ENCODE peak calls at places on chromosomes 11 and 22, in four cellular contexts. V is K562, M is HepG2, D is GM12878. O is an unnamed sample.

GRCh38 chr11:28657378-28658030 is 549.3 kb downstream of the METTL15 start:
- DNase-seq in V (no peak), M (no peak), D (no peak), O (no peak)

GRCh38 chr22:20553947-20554741 is 46.7 kb downstream of the MED15 start:
- DNase-seq in V (no peak), M (no peak), D (no peak), O (no peak)

GRCh38 chr22:50568626-50569025 is 5.9 kb upstream of the SYCE3 start:
- DNase-seq in V (no peak), M (peak; percentile 83), D (no peak), O (no peak)

GRCh38 chr11:120830092-120830491 is 193.8 kb upstream of the TBCEL start:
- DNase-seq in V (no peak), M (no peak), D (no peak), O (no peak)

GRCh38 chr11:117826360-117826635 is 1.8 kb upstream of the FXYD2 start:
- DNase-seq in V (no peak), M (no peak), D (no peak), O (no peak)

GRCh38 chr11:115741376-115741775 is 237.2 kb upstream of the CADM1 start:
- DNase-seq in V (no peak), M (no peak), D (no peak), O (no peak)

GRCh38 chr22:23606204-23607131 is 25.7 kb downstream of the DRICH1 start:
- DNase-seq in V (no peak), M (no peak), D (no peak), O (no peak)

GRCh38 chr22:45460288-45461109 is 42.2 kb upstream of the FBLN1 start:
- DNase-seq in V (no peak), M (no peak), D (no peak), O (no peak)

GRCh38 chr11:58204042-58204441 is at the start of gene OR1S2:
- DNase-seq in V (no peak), M (no peak), D (no peak), O (no peak)

GRCh38 chr22:49307071-49307830 is 520.4 kb downstream of the BRD1 start:
- DNase-seq in V (no peak), M (no peak), D (no peak), O (no peak)

GRCh38 chr22:49306632-49306975 is 521.1 kb downstream of the BRD1 start:
- DNase-seq in V (no peak), M (no peak), D (no peak), O (no peak)

GRCh38 chr22:49305966-49306631 is 521.6 kb downstream of the BRD1 start:
- DNase-seq in V (no peak), M (no peak), D (no peak), O (no peak)

GRCh38 chr22:49308300-49308699 is 519.4 kb downstream of the BRD1 start:
- DNase-seq in V (no peak), M (no peak), D (no peak), O (no peak)

GRCh38 chr22:49307870-49308269 is 519.8 kb downstream of the BRD1 start:
- DNase-seq in V (no peak), M (no peak), D (no peak), O (no peak)
- TF ChIP-seq BHLHE40 in V (no peak), M (no peak), D (no peak), O (no peak)

GRCh38 chr11:19737575-19737974 is 24.9 kb downstream of the NAV2 start:
- DNase-seq in V (no peak), M (no peak), D (no peak), O (no peak)

GRCh38 chr11:19738124-19738523 is 25.5 kb downstream of the NAV2 start:
- DNase-seq in V (no peak), M (no peak), D (no peak), O (no peak)

GRCh38 chr11:19734171-19734570 is 21.5 kb downstream of the NAV2 start:
- DNase-seq in V (no peak), M (no peak), D (no peak), O (no peak)

GRCh38 chr11:19736831-19737230 is 24.2 kb downstream of the NAV2 start:
- DNase-seq in V (no peak), M (no peak), D (no peak), O (no peak)

DNA sequence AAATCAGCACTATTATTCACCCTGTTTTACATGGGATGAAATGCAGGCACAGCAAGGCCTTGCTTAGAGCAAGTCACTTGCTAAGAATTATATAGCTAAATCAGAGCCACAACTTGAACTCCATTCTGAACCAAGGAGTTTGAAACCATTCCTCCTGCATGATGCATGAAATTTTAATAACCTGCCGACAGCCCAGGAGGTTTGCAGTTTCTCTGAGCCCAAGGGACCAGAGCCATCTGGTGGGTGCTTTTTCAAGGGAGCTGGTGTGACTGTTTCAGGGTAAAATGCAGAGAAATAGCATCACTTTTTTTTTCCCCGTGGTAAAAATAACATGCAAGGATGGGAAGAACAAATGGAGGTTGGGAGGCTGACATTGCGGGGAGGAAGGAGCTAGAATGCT is 22.9 kb downstream of the NAV2 start:
- DNase-seq in V (no peak), M (no peak), D (no peak), O (no peak)
- TF ChIP-seq TARDBP in V (no peak), M (no peak), D (no peak), O (no peak)

DNA sequence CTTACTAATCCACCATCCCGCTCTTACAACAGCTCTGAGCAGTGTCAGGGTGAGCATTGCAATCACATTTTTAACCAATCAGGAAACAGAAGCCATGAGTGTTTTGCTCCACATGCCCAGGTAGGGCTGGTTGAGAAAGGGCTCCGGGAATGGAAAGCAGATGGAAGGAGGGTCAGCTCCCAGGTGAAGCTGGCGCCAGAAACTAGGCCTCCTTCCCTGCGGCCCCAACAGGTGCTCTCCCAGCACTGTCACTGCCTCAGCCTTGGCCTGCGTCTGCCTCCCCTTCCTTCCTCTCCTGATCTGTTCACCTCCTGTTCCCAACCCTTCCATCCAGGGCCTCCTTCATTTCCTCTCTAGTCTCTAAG is 4.6 kb upstream of the VSIG10L2 start:
- DNase-seq in V (no peak), M (no peak), D (no peak), O (no peak)
- TF ChIP-seq BHLHE40 in V (no peak), M (no peak), D (no peak), O (no peak)

DNA sequence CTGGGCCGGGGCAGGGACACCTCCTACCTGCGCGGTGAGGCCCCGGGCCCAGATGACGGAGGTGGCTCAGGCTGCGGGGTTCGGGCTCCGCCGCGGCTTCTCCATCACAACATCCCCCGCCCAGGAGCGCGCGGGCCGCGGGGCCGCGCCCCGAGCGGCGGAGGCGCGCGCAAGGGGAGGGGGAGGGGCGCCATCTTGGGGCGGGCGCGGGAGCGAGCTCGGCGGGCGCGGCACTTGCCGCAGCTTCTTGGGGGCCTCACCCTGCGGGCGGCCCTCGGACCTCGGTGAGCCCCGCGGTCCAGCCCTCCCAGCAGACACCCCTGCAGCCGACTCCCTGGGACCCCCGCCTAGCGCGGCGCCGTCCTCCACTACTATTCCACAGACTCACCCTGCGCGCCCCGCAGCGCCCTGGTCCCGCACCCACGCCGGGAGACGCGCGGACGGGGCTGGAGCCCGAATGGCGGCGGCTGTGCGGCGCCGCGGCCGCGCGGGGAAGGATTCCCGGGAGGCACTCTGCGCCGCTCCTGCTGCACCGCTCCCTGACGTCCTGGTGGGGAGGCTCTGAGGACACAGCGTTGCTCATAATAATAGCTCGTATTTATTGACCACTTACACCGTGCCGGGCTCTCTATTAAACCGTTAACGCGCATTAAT is at the start of gene APBB1:
- DNase-seq in V (peak; percentile 91), M (no peak), D (no peak), O (peak; percentile 86)
- TF ChIP-seq TARDBP in V (peak; percentile 41), M (no peak), D (no peak), O (no peak)

GRCh38 chr11:101011881-101012280 is 117.7 kb downstream of the PGR start:
- DNase-seq in V (no peak), M (no peak), D (no peak), O (no peak)

GRCh38 chr11:101009685-101010055 is 119.9 kb downstream of the PGR start:
- DNase-seq in V (no peak), M (no peak), D (no peak), O (no peak)

GRCh38 chr11:101014600-101015242 is 114.9 kb downstream of the PGR start:
- DNase-seq in V (no peak), M (no peak), D (no peak), O (no peak)

GRCh38 chr11:101010899-101011298 is 118.7 kb downstream of the PGR start:
- DNase-seq in V (no peak), M (no peak), D (no peak), O (no peak)

DNA sequence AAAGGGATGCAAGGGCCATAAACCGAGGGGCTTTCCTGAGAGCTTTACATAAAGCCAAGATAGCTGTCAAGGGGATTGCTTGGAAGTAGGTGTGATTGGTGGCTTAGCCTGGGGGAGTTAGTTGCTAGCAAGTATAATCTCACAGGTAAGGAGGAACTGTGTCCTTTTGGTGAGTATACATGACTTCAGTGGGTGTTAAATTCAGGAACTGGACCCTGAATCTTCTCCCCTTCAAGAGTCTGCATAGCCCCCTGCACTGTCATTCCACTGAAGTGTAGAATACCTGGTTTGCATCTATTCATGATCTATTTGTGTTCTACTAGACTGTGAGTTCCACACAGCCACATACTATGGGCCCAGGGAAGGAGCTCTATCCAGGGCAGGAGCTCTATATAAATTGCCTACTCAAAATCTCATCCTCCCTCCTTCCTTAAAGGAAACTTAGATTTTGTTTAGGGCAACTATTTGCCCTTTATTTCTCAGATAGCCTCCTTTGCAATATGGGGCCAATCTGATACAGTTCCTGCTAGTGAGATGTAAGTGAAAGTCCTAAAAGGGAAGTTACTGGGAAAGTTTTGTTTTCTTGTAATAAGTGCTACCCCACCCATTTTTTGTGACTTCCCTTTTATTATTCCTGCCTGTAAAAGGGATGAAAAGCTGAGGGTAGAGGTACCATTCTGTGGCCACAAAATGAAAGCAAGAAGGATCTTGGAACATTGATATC is 120.5 kb downstream of the PGR start:
- DNase-seq in V (no peak), M (no peak), D (no peak), O (no peak)
- TF ChIP-seq BHLHE40 in V (no peak), M (no peak), D (no peak), O (no peak)

DNA sequence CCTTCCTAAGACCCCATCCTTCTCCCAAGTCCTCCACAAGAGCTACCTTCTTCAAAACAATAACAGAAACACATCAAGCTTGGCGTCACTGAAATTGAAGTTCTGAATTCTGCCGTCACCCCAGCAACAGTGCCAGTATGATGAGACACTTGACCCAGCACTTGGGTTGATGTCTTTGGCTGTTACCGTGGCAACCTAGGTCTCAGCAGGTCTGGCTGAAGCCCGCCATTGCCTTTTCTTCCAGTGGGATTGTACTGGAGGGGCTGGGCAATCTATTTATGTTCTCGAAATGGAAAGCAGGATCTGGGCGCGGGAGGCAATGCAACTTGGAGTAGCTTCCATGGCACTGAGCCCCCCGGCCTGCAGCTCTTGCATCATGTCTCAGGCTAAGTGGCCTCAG is 23.8 kb downstream of the NPTXR start:
- DNase-seq in V (no peak), M (no peak), D (no peak), O (no peak)
- TF ChIP-seq TARDBP in V (no peak), M (no peak), D (no peak), O (no peak)

DNA sequence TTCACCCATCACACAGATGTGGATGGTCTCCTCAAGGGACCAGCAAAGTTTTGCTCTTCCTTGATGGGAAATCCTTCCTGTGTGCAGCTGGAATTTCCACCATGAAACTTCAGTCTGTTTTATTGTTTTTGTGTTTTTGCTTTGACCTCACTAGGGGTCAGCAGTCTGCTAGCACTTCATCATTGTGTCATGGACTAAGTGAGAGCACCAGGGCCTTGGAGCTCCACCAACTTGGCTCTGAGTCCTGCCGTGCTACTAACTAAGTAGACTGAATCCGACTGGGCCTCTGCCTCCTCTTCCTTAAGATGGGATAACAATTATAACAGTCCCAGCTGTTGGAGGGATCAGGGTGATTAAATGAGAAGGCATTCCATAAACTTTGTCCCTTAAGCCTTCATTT is 305.8 kb upstream of the NCAM1 start:
- DNase-seq in V (no peak), M (no peak), D (no peak), O (no peak)
- TF ChIP-seq BHLHE40 in V (no peak), M (no peak), D (no peak), O (no peak)

GRCh38 chr11:80970016-80970516 is 1529.2 kb upstream of the TENM4 start:
- DNase-seq in V (no peak), M (no peak), D (no peak), O (no peak)
- TF ChIP-seq TARDBP in V (no peak), M (no peak), D (no peak), O (no peak)